ENCODE peak calls at places on chromosomes 2 and 18, in five cellular contexts. One of them, this sample, is unnamed.

GRCh38 chr2:85898881-85899280 is 10.1 kb upstream of the ST3GAL5 start:
- DNase-seq in HepG2: no peak
- DNase-seq in GM12878: no peak
- DNase-seq in K562: no peak
- DNase-seq in H1: no peak
- DNase-seq in this sample: no peak

GRCh38 chr2:215002500-215002899 is 135.9 kb downstream of the ABCA12 start:
- DNase-seq in HepG2: peak; percentile 39
- DNase-seq in GM12878: no peak
- DNase-seq in K562: peak; percentile 57
- DNase-seq in H1: no peak
- DNase-seq in this sample: no peak

GRCh38 chr2:162967137-162967536 is 128.6 kb upstream of the KCNH7 start:
- DNase-seq in HepG2: no peak
- DNase-seq in GM12878: no peak
- DNase-seq in K562: no peak
- DNase-seq in H1: no peak
- DNase-seq in this sample: no peak

GRCh38 chr2:146527166-146527565 is 1317.7 kb upstream of the ACVR2A start:
- DNase-seq in HepG2: no peak
- DNase-seq in GM12878: no peak
- DNase-seq in K562: no peak
- DNase-seq in H1: no peak
- DNase-seq in this sample: no peak

GRCh38 chr2:207225773-207226172 is 60.0 kb upstream of the KLF7 start:
- DNase-seq in HepG2: no peak
- DNase-seq in GM12878: no peak
- DNase-seq in K562: no peak
- DNase-seq in H1: no peak
- DNase-seq in this sample: no peak

GRCh38 chr2:105184420-105184819 is 57.1 kb upstream of the GPR45 start:
- DNase-seq in HepG2: peak; percentile 29
- DNase-seq in GM12878: no peak
- DNase-seq in K562: no peak
- DNase-seq in H1: no peak
- DNase-seq in this sample: no peak

GRCh38 chr2:11248-11941 is 34.9 kb downstream of the FAM110C start:
- DNase-seq in HepG2: peak; percentile 78
- DNase-seq in GM12878: no peak
- DNase-seq in K562: peak; percentile 59
- DNase-seq in H1: peak; percentile 98
- DNase-seq in this sample: no peak

GRCh38 chr18:47801817-47802216 is 128.6 kb downstream of the SMAD2 start:
- DNase-seq in HepG2: no peak
- DNase-seq in GM12878: no peak
- DNase-seq in K562: no peak
- DNase-seq in H1: no peak
- DNase-seq in this sample: no peak

GRCh38 chr2:121804340-121804739 is 48.9 kb downstream of the TSN start:
- DNase-seq in HepG2: no peak
- DNase-seq in GM12878: peak; percentile 45
- DNase-seq in K562: peak; percentile 30
- DNase-seq in H1: no peak
- DNase-seq in this sample: no peak

GRCh38 chr18:10194592-10194991 is 259.8 kb upstream of the APCDD1 start:
- DNase-seq in HepG2: no peak
- DNase-seq in GM12878: no peak
- DNase-seq in K562: no peak
- DNase-seq in H1: no peak
- DNase-seq in this sample: no peak

GRCh38 chr18:46242185-46242584 is 138.0 kb downstream of the HAUS1 start:
- DNase-seq in HepG2: no peak
- DNase-seq in GM12878: no peak
- DNase-seq in K562: no peak
- DNase-seq in H1: no peak
- DNase-seq in this sample: no peak

GRCh38 chr2:235613671-235614070 is 119.8 kb downstream of the AGAP1 start:
- DNase-seq in HepG2: no peak
- DNase-seq in GM12878: no peak
- DNase-seq in K562: no peak
- DNase-seq in H1: no peak
- DNase-seq in this sample: no peak

GRCh38 chr2:192151848-192152247 is 42.9 kb downstream of the TMEFF2 start:
- DNase-seq in HepG2: no peak
- DNase-seq in GM12878: no peak
- DNase-seq in K562: no peak
- DNase-seq in H1: no peak
- DNase-seq in this sample: no peak

GRCh38 chr2:216312441-216312840 is 59.8 kb downstream of the MARCHF4 start:
- DNase-seq in HepG2: no peak
- DNase-seq in GM12878: no peak
- DNase-seq in K562: no peak
- DNase-seq in H1: no peak
- DNase-seq in this sample: no peak

GRCh38 chr2:216317831-216318230 is 54.5 kb downstream of the MARCHF4 start:
- DNase-seq in HepG2: no peak
- DNase-seq in GM12878: no peak
- DNase-seq in K562: no peak
- DNase-seq in H1: no peak
- DNase-seq in this sample: no peak

GRCh38 chr2:216316743-216317142 is 55.5 kb downstream of the MARCHF4 start:
- DNase-seq in HepG2: no peak
- DNase-seq in GM12878: no peak
- DNase-seq in K562: no peak
- DNase-seq in H1: no peak
- DNase-seq in this sample: no peak

GRCh38 chr2:216318470-216318869 is 53.8 kb downstream of the MARCHF4 start:
- DNase-seq in HepG2: no peak
- DNase-seq in GM12878: no peak
- DNase-seq in K562: no peak
- DNase-seq in H1: no peak
- DNase-seq in this sample: no peak

GRCh38 chr2:216315817-216316603 is 56.3 kb downstream of the MARCHF4 start:
- DNase-seq in HepG2: no peak
- DNase-seq in GM12878: no peak
- DNase-seq in K562: peak; percentile 23
- DNase-seq in H1: no peak
- DNase-seq in this sample: no peak
- H3K4me3 ChIP-seq in HepG2: no peak overlapping the region
- H3K4me3 ChIP-seq in GM12878: no peak overlapping the region
- H3K4me3 ChIP-seq in K562: no peak overlapping the region
- H3K4me3 ChIP-seq in H1: no peak overlapping the region
- H3K4me3 ChIP-seq in this sample: no peak overlapping the region

DNA sequence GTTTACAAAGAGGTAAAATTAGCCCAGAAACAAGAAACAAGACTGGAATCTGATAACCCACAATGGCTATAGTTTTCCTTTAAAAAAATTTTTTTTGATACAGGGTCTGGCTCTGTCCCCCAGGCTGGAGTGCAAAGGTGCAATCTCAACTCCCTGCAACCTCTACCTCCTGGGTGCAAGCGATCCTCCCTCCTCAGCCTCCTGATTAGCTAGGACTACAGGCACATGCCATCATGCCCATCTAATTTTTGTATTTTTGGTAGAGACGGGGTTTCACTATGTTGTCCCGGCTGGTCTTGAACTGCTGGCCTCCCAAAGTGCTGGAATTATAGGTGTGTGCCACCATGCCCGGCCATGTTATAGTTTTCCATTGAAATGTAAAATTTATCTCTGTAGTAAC is 12.3 kb upstream of the PARD6G start:
- DNase-seq in HepG2: no peak
- DNase-seq in GM12878: no peak
- DNase-seq in K562: no peak
- DNase-seq in H1: no peak
- DNase-seq in this sample: no peak
- TF ChIP-seq EZH2 in HepG2: no peak
- TF ChIP-seq EZH2 in GM12878: no peak
- TF ChIP-seq EZH2 in K562: no peak
- TF ChIP-seq EZH2 in H1: no peak
- TF ChIP-seq EZH2 in this sample: no peak

DNA sequence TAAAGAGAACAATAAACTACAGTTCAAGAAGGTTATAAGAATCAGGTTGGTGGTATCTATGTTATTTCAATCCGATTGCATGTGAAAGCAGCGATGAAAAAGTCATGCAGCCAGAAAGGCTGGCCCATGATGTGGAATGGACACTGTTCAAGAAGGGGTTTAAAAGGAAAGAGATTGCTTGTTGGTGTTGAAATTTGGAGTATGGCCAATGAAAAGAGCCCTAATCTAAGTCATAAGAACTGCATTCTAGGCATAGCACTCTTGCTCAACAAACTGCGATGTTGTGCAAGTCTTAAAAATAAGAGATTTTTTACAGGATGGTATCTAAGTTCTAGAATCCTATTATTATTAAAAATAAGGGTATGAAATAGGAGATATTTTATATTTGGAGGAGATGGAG is 61.3 kb downstream of the EFEMP1 start:
- DNase-seq in HepG2: no peak
- DNase-seq in GM12878: no peak
- DNase-seq in K562: no peak
- DNase-seq in H1: no peak
- DNase-seq in this sample: no peak
- TF ChIP-seq POLR2AphosphoS5 in HepG2: no peak
- TF ChIP-seq POLR2AphosphoS5 in GM12878: no peak
- TF ChIP-seq POLR2AphosphoS5 in K562: no peak
- TF ChIP-seq POLR2AphosphoS5 in H1: no peak
- TF ChIP-seq POLR2AphosphoS5 in this sample: no peak

DNA sequence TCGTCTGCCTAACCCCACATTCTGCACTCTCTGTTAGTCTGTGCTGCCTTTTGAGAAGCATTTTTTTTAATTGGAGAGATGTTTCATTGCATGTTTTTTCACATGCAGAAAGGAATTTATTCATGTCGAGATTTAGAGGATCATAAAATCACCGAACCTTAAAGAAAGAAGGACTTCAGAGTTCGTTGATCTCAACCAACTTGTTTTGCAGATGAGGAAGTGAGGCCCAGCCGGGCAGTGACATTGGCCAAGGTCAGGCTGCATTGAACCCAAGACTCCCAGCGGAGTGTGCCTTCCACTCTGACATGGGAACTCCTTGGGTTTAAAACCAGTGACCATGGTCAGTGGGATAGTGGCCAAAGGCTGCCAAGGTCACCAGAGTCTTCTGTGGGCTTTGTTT is 137.5 kb downstream of the SETBP1 start:
- DNase-seq in HepG2: no peak
- DNase-seq in GM12878: no peak
- DNase-seq in K562: no peak
- DNase-seq in H1: no peak
- DNase-seq in this sample: no peak
- H3K4me3 ChIP-seq in HepG2: no peak overlapping the region
- H3K4me3 ChIP-seq in GM12878: no peak overlapping the region
- H3K4me3 ChIP-seq in K562: no peak overlapping the region
- H3K4me3 ChIP-seq in H1: no peak overlapping the region
- H3K4me3 ChIP-seq in this sample: no peak overlapping the region

GRCh38 chr18:62596145-62597005 is 73.5 kb downstream of the ZCCHC2 start:
- DNase-seq in HepG2: no peak
- DNase-seq in GM12878: no peak
- DNase-seq in K562: no peak
- DNase-seq in H1: peak; percentile 73
- DNase-seq in this sample: no peak
- TF ChIP-seq EZH2 in HepG2: peak; percentile 48
- TF ChIP-seq EZH2 in GM12878: no peak
- TF ChIP-seq EZH2 in K562: no peak
- TF ChIP-seq EZH2 in H1: peak; percentile 83
- TF ChIP-seq EZH2 in this sample: no peak

GRCh38 chr2:238459081-238459629 is 32.4 kb downstream of the ASB1 start:
- DNase-seq in HepG2: no peak
- DNase-seq in GM12878: no peak
- DNase-seq in K562: no peak
- DNase-seq in H1: no peak
- DNase-seq in this sample: no peak
- TF ChIP-seq POLR2AphosphoS5 in HepG2: no peak
- TF ChIP-seq POLR2AphosphoS5 in GM12878: no peak
- TF ChIP-seq POLR2AphosphoS5 in K562: no peak
- TF ChIP-seq POLR2AphosphoS5 in H1: no peak
- TF ChIP-seq POLR2AphosphoS5 in this sample: no peak

GRCh38 chr18:13720123-13720522 is 6.2 kb downstream of the FAM210A start:
- DNase-seq in HepG2: no peak
- DNase-seq in GM12878: no peak
- DNase-seq in K562: no peak
- DNase-seq in H1: no peak
- DNase-seq in this sample: no peak
- H3K4me3 ChIP-seq in HepG2: no peak overlapping the region
- H3K4me3 ChIP-seq in GM12878: no peak overlapping the region
- H3K4me3 ChIP-seq in K562: no peak overlapping the region
- H3K4me3 ChIP-seq in H1: no peak overlapping the region
- H3K4me3 ChIP-seq in this sample: no peak overlapping the region

GRCh38 chr2:144524190-144524957 is 4.5 kb upstream of the ZEB2 start:
- DNase-seq in HepG2: no peak
- DNase-seq in GM12878: no peak
- DNase-seq in K562: peak; percentile 89
- DNase-seq in H1: peak; percentile 83
- DNase-seq in this sample: no peak

GRCh38 chr2:144522741-144523605 is 3.1 kb upstream of the ZEB2 start:
- DNase-seq in HepG2: no peak
- DNase-seq in GM12878: no peak
- DNase-seq in K562: peak; percentile 77
- DNase-seq in H1: peak; percentile 61
- DNase-seq in this sample: no peak

GRCh38 chr2:144520718-144521487 is 984 bp upstream of the ZEB2 start:
- DNase-seq in HepG2: no peak
- DNase-seq in GM12878: no peak
- DNase-seq in K562: peak; percentile 27
- DNase-seq in H1: no peak
- DNase-seq in this sample: peak; percentile 99

GRCh38 chr2:144521702-144522101 is 1.8 kb upstream of the ZEB2 start:
- DNase-seq in HepG2: no peak
- DNase-seq in GM12878: no peak
- DNase-seq in K562: peak; percentile 50
- DNase-seq in H1: no peak
- DNase-seq in this sample: no peak

DNA sequence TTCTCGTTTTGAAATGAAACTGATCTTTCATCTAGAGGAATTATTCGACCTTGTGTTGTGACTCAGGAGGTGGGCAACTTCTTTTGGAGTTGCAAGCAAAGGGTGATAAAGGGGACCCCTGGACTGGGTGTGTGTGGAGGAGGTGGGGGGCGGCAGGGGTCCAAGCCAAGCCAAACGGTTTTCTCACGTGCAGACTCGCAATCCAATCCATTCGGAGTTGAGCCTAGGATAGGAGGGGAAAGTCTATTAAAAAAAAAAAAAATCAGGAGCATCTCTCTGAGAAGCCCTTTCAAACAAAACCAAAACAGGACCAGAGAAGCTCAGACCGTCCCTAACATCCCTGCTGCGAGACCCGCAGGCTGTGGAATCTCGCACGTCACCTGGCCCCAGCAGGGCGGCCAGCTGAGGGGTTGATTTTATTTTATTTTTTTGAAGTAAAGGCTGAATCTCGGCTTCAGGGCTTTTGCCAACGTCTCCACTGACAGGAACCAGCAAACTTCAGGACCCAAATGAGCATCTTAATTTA is 3.8 kb upstream of the ZEB2 start:
- DNase-seq in HepG2: no peak
- DNase-seq in GM12878: no peak
- DNase-seq in K562: no peak
- DNase-seq in H1: peak; percentile 69
- DNase-seq in this sample: no peak
- TF ChIP-seq EZH2 in HepG2: no peak
- TF ChIP-seq EZH2 in GM12878: no peak
- TF ChIP-seq EZH2 in K562: no peak
- TF ChIP-seq EZH2 in H1: no peak
- TF ChIP-seq EZH2 in this sample: no peak